ENCODE peak calls at places on chromosomes 2 and 18, in five cellular contexts. K, S, O, A and W are unnamed samples.

GRCh38 chr18:79631096-79631507 is 48.5 kb upstream of the CTDP1 start:
- DNase-seq in K (no peak), S (no peak), O (no peak), A (no peak), W (no peak)

GRCh38 chr18:54558609-54559585 is 32.1 kb upstream of the DYNAP start:
- DNase-seq in K (no peak), S (peak; percentile 14), O (peak; percentile 31), A (no peak), W (no peak)

GRCh38 chr2:78351208-78351607 is 674.3 kb upstream of the REG3G start:
- DNase-seq in K (no peak), S (peak; percentile 56), O (no peak), A (no peak), W (no peak)

GRCh38 chr18:62850619-62851306 is 135.4 kb downstream of the PHLPP1 start:
- DNase-seq in K (no peak), S (no peak), O (peak; percentile 25), A (no peak), W (no peak)

GRCh38 chr2:150165479-150165878 is 322.0 kb downstream of the RND3 start:
- DNase-seq in K (no peak), S (no peak), O (no peak), A (no peak), W (no peak)

GRCh38 chr2:161102770-161103450 is 57.3 kb upstream of the TANK start:
- DNase-seq in K (no peak), S (no peak), O (peak; percentile 55), A (no peak), W (no peak)

GRCh38 chr2:239293450-239294430 is 107.1 kb downstream of the HDAC4 start:
- DNase-seq in K (no peak), S (no peak), O (no peak), A (peak; percentile 43), W (no peak)

GRCh38 chr2:170744248-170745002 is 25.8 kb upstream of the ERICH2 start:
- DNase-seq in K (no peak), S (no peak), O (no peak), A (no peak), W (no peak)

GRCh38 chr2:121242175-121242875 is 42.7 kb downstream of the TFCP2L1 start:
- DNase-seq in K (no peak), S (no peak), O (no peak), A (no peak), W (no peak)

GRCh38 chr18:51255694-51256093 is 58.2 kb upstream of the MEX3C start:
- DNase-seq in K (no peak), S (no peak), O (no peak), A (no peak), W (no peak)

GRCh38 chr2:240967681-240968621 is 30.5 kb upstream of the SNED1 start:
- DNase-seq in K (no peak), S (no peak), O (no peak), A (no peak), W (no peak)

GRCh38 chr2:159200498-159200897 is 86.0 kb downstream of the WDSUB1 start:
- DNase-seq in K (no peak), S (no peak), O (no peak), A (no peak), W (peak; percentile 41)

GRCh38 chr2:197159681-197160211 is 150.8 kb downstream of the ANKRD44 start:
- DNase-seq in K (no peak), S (no peak), O (peak; percentile 96), A (peak; percentile 32), W (peak; percentile 71)

GRCh38 chr2:174663572-174663971 is 66.0 kb upstream of the WIPF1 start:
- DNase-seq in K (no peak), S (peak; percentile 85), O (peak; percentile 62), A (no peak), W (peak; percentile 92)

GRCh38 chr18:22207022-22207758 is 37.8 kb downstream of the GATA6 start:
- DNase-seq in K (no peak), S (no peak), O (no peak), A (no peak), W (no peak)

GRCh38 chr2:177916342-177916741 is 156.2 kb downstream of the PDE11A start:
- DNase-seq in K (no peak), S (no peak), O (no peak), A (no peak), W (no peak)

GRCh38 chr2:215736653-215737290 is 276.6 kb downstream of the MREG start:
- DNase-seq in K (no peak), S (no peak), O (peak; percentile 23), A (no peak), W (peak; percentile 44)

GRCh38 chr2:175167076-175167791 is 769 bp downstream of the ATF2 start:
- DNase-seq in K (peak; percentile 11), S (peak; percentile 37), O (peak; percentile 65), A (no peak), W (peak; percentile 30)

GRCh38 chr2:171811229-171811628 is 82.8 kb downstream of the SLC25A12 start:
- DNase-seq in K (no peak), S (peak; percentile 72), O (peak; percentile 56), A (no peak), W (peak; percentile 15)

GRCh38 chr2:205216580-205216979 is 465.7 kb upstream of the NRP2 start:
- DNase-seq in K (no peak), S (no peak), O (no peak), A (no peak), W (no peak)

GRCh38 chr18:74944676-74945075 is 264.3 kb downstream of the PTGR3 start:
- DNase-seq in K (no peak), S (no peak), O (no peak), A (no peak), W (no peak)

GRCh38 chr2:45919711-45920111 is 268.2 kb downstream of the PRKCE start:
- DNase-seq in K (no peak), S (no peak), O (peak; percentile 25), A (no peak), W (no peak)

GRCh38 chr18:9854801-9855676 is 30.7 kb upstream of the TXNDC2 start:
- DNase-seq in K (no peak), S (no peak), O (no peak), A (no peak), W (no peak)

GRCh38 chr2:170822292-170822884 is 5.7 kb downstream of the GAD1 start:
- DNase-seq in K (no peak), S (no peak), O (no peak), A (peak; percentile 23), W (no peak)

GRCh38 chr18:13003466-13003896 is 12.3 kb downstream of the CEP192 start:
- DNase-seq in K (no peak), S (peak; percentile 86), O (peak; percentile 76), A (no peak), W (peak; percentile 82)

GRCh38 chr2:65350714-65351113 is 81.7 kb downstream of the SPRED2 start:
- DNase-seq in K (no peak), S (peak; percentile 35), O (no peak), A (no peak), W (no peak)

GRCh38 chr2:120938132-120938771 is 202.6 kb downstream of the GLI2 start:
- DNase-seq in K (no peak), S (no peak), O (no peak), A (no peak), W (no peak)

GRCh38 chr18:48841381-48842258 is 109.1 kb downstream of the SMAD7 start:
- DNase-seq in K (no peak), S (no peak), O (peak; percentile 40), A (no peak), W (no peak)

GRCh38 chr2:166900700-166901099 is 12.4 kb downstream of the XIRP2 start:
- DNase-seq in K (no peak), S (no peak), O (no peak), A (no peak), W (no peak)

GRCh38 chr2:7037340-7038333 is 120.4 kb downstream of the RNF144A start:
- DNase-seq in K (no peak), S (peak; percentile 75), O (peak; percentile 64), A (peak; percentile 56), W (no peak)

GRCh38 chr2:32427672-32428622 is 71.1 kb downstream of the BIRC6 start:
- DNase-seq in K (no peak), S (no peak), O (peak; percentile 32), A (no peak), W (no peak)

GRCh38 chr18:73563345-73563744 is 584.3 kb downstream of the FBXO15 start:
- DNase-seq in K (no peak), S (no peak), O (peak; percentile 2), A (no peak), W (peak; percentile 54)

GRCh38 chr2:70726947-70727725 is 40.9 kb downstream of the ADD2 start:
- DNase-seq in K (no peak), S (no peak), O (no peak), A (no peak), W (peak; percentile 42)

GRCh38 chr2:127665267-127665893 is 9.9 kb downstream of the LIMS2 start:
- DNase-seq in K (no peak), S (no peak), O (no peak), A (no peak), W (no peak)

GRCh38 chr2:173278794-173279527 is 75.7 kb upstream of the CDCA7 start:
- DNase-seq in K (no peak), S (no peak), O (no peak), A (no peak), W (no peak)

GRCh38 chr2:221254281-221254680 is 317.8 kb downstream of the EPHA4 start:
- DNase-seq in K (no peak), S (no peak), O (no peak), A (no peak), W (no peak)

GRCh38 chr2:60213865-60214657 is 339.4 kb downstream of the BCL11A start:
- DNase-seq in K (no peak), S (no peak), O (no peak), A (no peak), W (no peak)